ENCODE peak calls at places on chromosomes 6 and 20, in ten cellular contexts. One of them, this sample, is unnamed.

GRCh38 chr6:134802426-134803058 is 147.4 kb downstream of the ALDH8A1 start:
- DNase-seq in HCT116: no peak
- DNase-seq in GM23338: no peak
- DNase-seq in brain microvascular endothelial cell: peak
- DNase-seq in fibroblast of lung: no peak
- DNase-seq in heart left ventricle: no peak
- DNase-seq in tibial artery: no peak
- DNase-seq in adrenal gland: no peak
- DNase-seq in tibial nerve: no peak
- DNase-seq in left ventricle myocardium inferior: no peak
- DNase-seq in this sample: no peak

GRCh38 chr6:89251170-89251569 is 34.0 kb upstream of the GABRR1 start:
- DNase-seq in GM23338: no peak
- DNase-seq in adrenal gland: no peak
- DNase-seq in heart left ventricle: no peak
- DNase-seq in brain microvascular endothelial cell: no peak
- DNase-seq in tibial artery: no peak
- DNase-seq in fibroblast of lung: no peak
- DNase-seq in tibial nerve: no peak
- DNase-seq in left ventricle myocardium inferior: no peak
- DNase-seq in HCT116: no peak
- DNase-seq in this sample: peak

GRCh38 chr20:61118429-61119224 is 133.4 kb upstream of the CDH4 start:
- DNase-seq in fibroblast of lung: peak
- DNase-seq in GM23338: no peak
- DNase-seq in left ventricle myocardium inferior: no peak
- DNase-seq in adrenal gland: no peak
- DNase-seq in heart left ventricle: no peak
- DNase-seq in HCT116: no peak
- DNase-seq in brain microvascular endothelial cell: peak
- DNase-seq in tibial nerve: no peak
- DNase-seq in tibial artery: no peak
- DNase-seq in this sample: no peak

GRCh38 chr6:41896280-41896679 is 1.1 kb upstream of the USP49 start:
- DNase-seq in fibroblast of lung: no peak
- DNase-seq in GM23338: no peak
- DNase-seq in HCT116: no peak
- DNase-seq in adrenal gland: no peak
- DNase-seq in heart left ventricle: no peak
- DNase-seq in tibial artery: no peak
- DNase-seq in brain microvascular endothelial cell: no peak
- DNase-seq in tibial nerve: no peak
- DNase-seq in left ventricle myocardium inferior: no peak
- DNase-seq in this sample: no peak

GRCh38 chr20:9270831-9271230 is 201.9 kb downstream of the PLCB4 start:
- DNase-seq in HCT116: no peak
- DNase-seq in heart left ventricle: no peak
- DNase-seq in tibial artery: no peak
- DNase-seq in tibial nerve: no peak
- DNase-seq in fibroblast of lung: peak
- DNase-seq in left ventricle myocardium inferior: no peak
- DNase-seq in brain microvascular endothelial cell: peak
- DNase-seq in adrenal gland: no peak
- DNase-seq in GM23338: no peak
- DNase-seq in this sample: no peak

GRCh38 chr6:30884521-30885480 is 482 bp downstream of the DDR1 start:
- DNase-seq in tibial artery: peak
- DNase-seq in GM23338: peak
- DNase-seq in adrenal gland: peak
- DNase-seq in brain microvascular endothelial cell: peak
- DNase-seq in heart left ventricle: peak
- DNase-seq in fibroblast of lung: no peak
- DNase-seq in HCT116: no peak
- DNase-seq in left ventricle myocardium inferior: peak
- DNase-seq in tibial nerve: no peak
- DNase-seq in this sample: no peak

GRCh38 chr20:56735087-56735642 is 106.1 kb downstream of the TFAP2C start:
- DNase-seq in tibial artery: no peak
- DNase-seq in fibroblast of lung: no peak
- DNase-seq in left ventricle myocardium inferior: no peak
- DNase-seq in brain microvascular endothelial cell: no peak
- DNase-seq in heart left ventricle: no peak
- DNase-seq in GM23338: peak
- DNase-seq in HCT116: no peak
- DNase-seq in tibial nerve: no peak
- DNase-seq in adrenal gland: no peak
- DNase-seq in this sample: no peak

GRCh38 chr6:11317885-11318771 is 85.7 kb upstream of the NEDD9 start:
- DNase-seq in tibial artery: no peak
- DNase-seq in fibroblast of lung: peak
- DNase-seq in tibial nerve: peak
- DNase-seq in brain microvascular endothelial cell: peak
- DNase-seq in adrenal gland: peak
- DNase-seq in left ventricle myocardium inferior: no peak
- DNase-seq in GM23338: peak
- DNase-seq in heart left ventricle: peak
- DNase-seq in HCT116: peak
- DNase-seq in this sample: peak

GRCh38 chr20:15045246-15045645 is 707.8 kb upstream of the FLRT3 start:
- DNase-seq in fibroblast of lung: peak
- DNase-seq in tibial artery: peak
- DNase-seq in heart left ventricle: no peak
- DNase-seq in tibial nerve: peak
- DNase-seq in left ventricle myocardium inferior: peak
- DNase-seq in brain microvascular endothelial cell: no peak
- DNase-seq in adrenal gland: no peak
- DNase-seq in GM23338: no peak
- DNase-seq in HCT116: no peak
- DNase-seq in this sample: no peak

GRCh38 chr6:113819169-113819830 is 37.8 kb upstream of the MARCKS start:
- DNase-seq in tibial artery: no peak
- DNase-seq in adrenal gland: no peak
- DNase-seq in left ventricle myocardium inferior: no peak
- DNase-seq in brain microvascular endothelial cell: no peak
- DNase-seq in HCT116: no peak
- DNase-seq in heart left ventricle: no peak
- DNase-seq in GM23338: no peak
- DNase-seq in fibroblast of lung: no peak
- DNase-seq in tibial nerve: no peak
- DNase-seq in this sample: no peak

GRCh38 chr20:45051497-45052060 is 49.3 kb downstream of the KCNS1 start:
- DNase-seq in left ventricle myocardium inferior: no peak
- DNase-seq in adrenal gland: no peak
- DNase-seq in heart left ventricle: no peak
- DNase-seq in fibroblast of lung: no peak
- DNase-seq in tibial artery: no peak
- DNase-seq in GM23338: no peak
- DNase-seq in brain microvascular endothelial cell: no peak
- DNase-seq in tibial nerve: no peak
- DNase-seq in HCT116: no peak
- DNase-seq in this sample: no peak

GRCh38 chr6:34352305-34352937 is 40.0 kb downstream of the NUDT3 start:
- DNase-seq in left ventricle myocardium inferior: no peak
- DNase-seq in tibial nerve: no peak
- DNase-seq in brain microvascular endothelial cell: no peak
- DNase-seq in HCT116: no peak
- DNase-seq in tibial artery: no peak
- DNase-seq in adrenal gland: no peak
- DNase-seq in fibroblast of lung: peak
- DNase-seq in heart left ventricle: no peak
- DNase-seq in GM23338: no peak
- DNase-seq in this sample: no peak

GRCh38 chr6:147774856-147775255 is 266.4 kb downstream of the SAMD5 start:
- DNase-seq in HCT116: no peak
- DNase-seq in heart left ventricle: no peak
- DNase-seq in brain microvascular endothelial cell: no peak
- DNase-seq in left ventricle myocardium inferior: no peak
- DNase-seq in tibial nerve: no peak
- DNase-seq in adrenal gland: no peak
- DNase-seq in fibroblast of lung: no peak
- DNase-seq in GM23338: peak
- DNase-seq in tibial artery: no peak
- DNase-seq in this sample: no peak

GRCh38 chr6:148789991-148790390 is 43.2 kb downstream of the UST start:
- DNase-seq in tibial artery: no peak
- DNase-seq in tibial nerve: no peak
- DNase-seq in brain microvascular endothelial cell: no peak
- DNase-seq in GM23338: no peak
- DNase-seq in fibroblast of lung: no peak
- DNase-seq in left ventricle myocardium inferior: no peak
- DNase-seq in HCT116: no peak
- DNase-seq in heart left ventricle: no peak
- DNase-seq in adrenal gland: no peak
- DNase-seq in this sample: no peak

GRCh38 chr6:149317656-149318571 is at the start of gene TAB2:
- DNase-seq in brain microvascular endothelial cell: no peak
- DNase-seq in heart left ventricle: peak
- DNase-seq in left ventricle myocardium inferior: peak
- DNase-seq in fibroblast of lung: no peak
- DNase-seq in HCT116: no peak
- DNase-seq in GM23338: peak
- DNase-seq in adrenal gland: peak
- DNase-seq in tibial artery: peak
- DNase-seq in tibial nerve: peak
- DNase-seq in this sample: no peak

GRCh38 chr6:84411060-84411629 is 183.7 kb upstream of the CEP162 start:
- DNase-seq in adrenal gland: no peak
- DNase-seq in left ventricle myocardium inferior: no peak
- DNase-seq in heart left ventricle: no peak
- DNase-seq in GM23338: no peak
- DNase-seq in brain microvascular endothelial cell: peak
- DNase-seq in tibial nerve: no peak
- DNase-seq in HCT116: no peak
- DNase-seq in tibial artery: no peak
- DNase-seq in fibroblast of lung: peak
- DNase-seq in this sample: no peak

GRCh38 chr6:130574146-130574545 is 208.3 kb downstream of the TMEM200A start:
- DNase-seq in GM23338: no peak
- DNase-seq in brain microvascular endothelial cell: no peak
- DNase-seq in fibroblast of lung: peak
- DNase-seq in HCT116: no peak
- DNase-seq in tibial artery: no peak
- DNase-seq in heart left ventricle: no peak
- DNase-seq in adrenal gland: no peak
- DNase-seq in tibial nerve: no peak
- DNase-seq in left ventricle myocardium inferior: no peak
- DNase-seq in this sample: no peak

DNA sequence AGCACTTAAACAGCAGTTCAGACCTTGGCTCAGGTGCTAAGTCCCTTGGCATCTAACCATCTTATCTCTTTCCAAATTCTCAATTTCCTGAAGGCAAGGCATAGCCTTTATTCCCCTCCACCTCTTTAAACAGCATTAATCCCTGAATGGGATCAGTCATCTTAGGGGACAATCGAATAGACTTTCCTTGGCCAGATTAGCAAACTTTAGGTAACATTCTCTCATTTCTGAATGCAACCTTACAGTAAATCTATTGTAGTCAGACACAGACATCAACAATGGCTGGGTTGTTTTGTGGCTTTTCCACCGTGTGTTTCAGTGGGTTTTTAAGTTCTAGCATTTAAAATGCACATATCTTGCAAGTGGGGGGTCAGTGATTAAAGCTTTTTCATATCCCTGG is 56.8 kb downstream of the ATP9A start:
- DNase-seq in heart left ventricle: no peak
- DNase-seq in GM23338: no peak
- DNase-seq in tibial artery: no peak
- DNase-seq in adrenal gland: no peak
- DNase-seq in brain microvascular endothelial cell: no peak
- DNase-seq in tibial nerve: no peak
- DNase-seq in HCT116: no peak
- DNase-seq in fibroblast of lung: no peak
- DNase-seq in left ventricle myocardium inferior: no peak
- DNase-seq in this sample: no peak
- H3K4me3 ChIP-seq in heart left ventricle: no peak
- H3K4me3 ChIP-seq in GM23338: peak
- H3K4me3 ChIP-seq in tibial artery: no peak
- H3K4me3 ChIP-seq in adrenal gland: no peak
- H3K4me3 ChIP-seq in brain microvascular endothelial cell: no peak
- H3K4me3 ChIP-seq in tibial nerve: no peak
- H3K4me3 ChIP-seq in HCT116: no peak
- H3K4me3 ChIP-seq in fibroblast of lung: no peak
- H3K4me3 ChIP-seq in left ventricle myocardium inferior: no peak
- H3K4me3 ChIP-seq in this sample: no peak

GRCh38 chr6:104682722-104683643 is 176.7 kb downstream of the HACE1 start:
- DNase-seq in tibial nerve: no peak
- DNase-seq in brain microvascular endothelial cell: peak
- DNase-seq in tibial artery: no peak
- DNase-seq in GM23338: peak
- DNase-seq in fibroblast of lung: peak
- DNase-seq in left ventricle myocardium inferior: peak
- DNase-seq in heart left ventricle: peak
- DNase-seq in adrenal gland: peak
- DNase-seq in HCT116: peak
- DNase-seq in this sample: no peak
- TF ChIP-seq CTCF in tibial nerve: peak
- TF ChIP-seq CTCF in brain microvascular endothelial cell: peak
- TF ChIP-seq CTCF in tibial artery: peak
- TF ChIP-seq CTCF in GM23338: peak
- TF ChIP-seq CTCF in fibroblast of lung: peak
- TF ChIP-seq CTCF in left ventricle myocardium inferior: peak
- TF ChIP-seq CTCF in heart left ventricle: peak
- TF ChIP-seq CTCF in adrenal gland: peak
- TF ChIP-seq CTCF in HCT116: peak
- TF ChIP-seq CTCF in this sample: no peak

GRCh38 chr20:276620-277495 is 13.7 kb downstream of the C20orf96 start:
- DNase-seq in GM23338: no peak
- DNase-seq in tibial artery: no peak
- DNase-seq in heart left ventricle: no peak
- DNase-seq in tibial nerve: no peak
- DNase-seq in adrenal gland: peak
- DNase-seq in left ventricle myocardium inferior: no peak
- DNase-seq in HCT116: no peak
- DNase-seq in brain microvascular endothelial cell: no peak
- DNase-seq in fibroblast of lung: no peak
- DNase-seq in this sample: no peak
- H3K27ac ChIP-seq in GM23338: no peak
- H3K27ac ChIP-seq in tibial artery: no peak
- H3K27ac ChIP-seq in heart left ventricle: no peak
- H3K27ac ChIP-seq in tibial nerve: no peak
- H3K27ac ChIP-seq in adrenal gland: no peak
- H3K27ac ChIP-seq in left ventricle myocardium inferior: no peak
- H3K27ac ChIP-seq in HCT116: no peak
- H3K27ac ChIP-seq in brain microvascular endothelial cell: no peak
- H3K27ac ChIP-seq in fibroblast of lung: no peak
- H3K27ac ChIP-seq in this sample: no peak

DNA sequence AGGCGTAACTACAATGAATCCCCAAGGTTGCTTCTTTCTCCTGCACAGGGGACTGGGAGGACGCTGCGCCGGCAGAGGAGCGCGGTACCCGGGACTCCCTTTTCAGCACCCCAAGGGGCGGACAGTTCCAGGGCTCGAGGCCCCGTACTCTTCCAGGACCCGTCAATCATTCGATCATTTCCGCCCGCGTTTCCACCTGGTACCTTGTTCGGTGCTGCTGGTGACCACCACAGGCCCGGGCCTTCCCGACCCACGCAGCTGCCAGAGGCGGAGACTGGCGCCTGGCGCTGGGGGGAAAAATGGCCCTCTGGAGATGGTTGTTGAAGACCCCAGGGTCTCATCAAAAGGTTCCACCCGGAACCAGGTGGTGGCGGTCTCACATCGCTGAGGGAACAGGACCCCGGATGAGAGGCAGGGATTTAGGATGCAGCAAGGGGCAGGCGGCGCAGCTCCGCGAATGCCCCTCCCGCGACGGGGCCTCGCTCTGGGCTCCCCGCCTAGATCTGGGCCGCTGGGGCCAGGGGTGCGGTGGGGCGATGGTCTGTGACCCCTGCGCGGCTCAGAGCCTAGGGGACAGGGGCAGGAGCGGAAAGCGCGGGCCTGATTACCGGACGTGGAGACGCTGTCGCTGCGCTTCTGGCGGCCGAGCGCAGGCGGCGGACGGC is 744 bp downstream of the VSX1 start:
- DNase-seq in GM23338: peak
- DNase-seq in heart left ventricle: no peak
- DNase-seq in brain microvascular endothelial cell: no peak
- DNase-seq in left ventricle myocardium inferior: no peak
- DNase-seq in tibial artery: no peak
- DNase-seq in HCT116: no peak
- DNase-seq in tibial nerve: no peak
- DNase-seq in fibroblast of lung: no peak
- DNase-seq in adrenal gland: no peak
- DNase-seq in this sample: peak
- H3K4me3 ChIP-seq in GM23338: peak
- H3K4me3 ChIP-seq in heart left ventricle: no peak
- H3K4me3 ChIP-seq in brain microvascular endothelial cell: no peak
- H3K4me3 ChIP-seq in left ventricle myocardium inferior: peak
- H3K4me3 ChIP-seq in tibial artery: no peak
- H3K4me3 ChIP-seq in HCT116: no peak
- H3K4me3 ChIP-seq in tibial nerve: no peak
- H3K4me3 ChIP-seq in fibroblast of lung: no peak
- H3K4me3 ChIP-seq in adrenal gland: no peak
- H3K4me3 ChIP-seq in this sample: peak